ENCODE peak calls at places on chromosome 12, in five cellular contexts. O is right lobe of liver, E is A549, B is H1, S is uterus. R is an unnamed sample.

GRCh38 chr12:6772331-6772695 is at the start of gene LAG3:
- DNase-seq in E (no peak), B (no peak), O (no peak), S (peak; percentile 58), R (no peak)

GRCh38 chr12:65779091-65779642 is 45.1 kb upstream of the HMGA2 start:
- DNase-seq in B (no peak), S (no peak), E (peak; percentile 63), O (no peak), R (no peak)

GRCh38 chr12:78929075-78929418 is 64.5 kb downstream of the SYT1 start:
- DNase-seq in O (no peak), S (no peak), B (no peak), E (peak; percentile 53), R (no peak)

GRCh38 chr12:13864081-13864673 is 117.2 kb downstream of the GRIN2B start:
- DNase-seq in S (peak; percentile 51), B (peak; percentile 50), O (peak; percentile 79), E (peak; percentile 88), R (peak; percentile 79)

GRCh38 chr12:89429539-89429938 is 77.2 kb upstream of the DUSP6 start:
- DNase-seq in O (no peak), E (no peak), B (no peak), S (no peak), R (no peak)

GRCh38 chr12:110533607-110534006 is 31.5 kb downstream of the RAD9B start:
- DNase-seq in O (no peak), E (no peak), B (no peak), S (no peak), R (no peak)

GRCh38 chr12:26736563-26737486 is 96.2 kb downstream of the ITPR2 start:
- DNase-seq in E (no peak), B (no peak), O (peak; percentile 63), S (no peak), R (no peak)

GRCh38 chr12:65602579-65603295 is 221.5 kb upstream of the HMGA2 start:
- DNase-seq in E (peak; percentile 89), S (peak; percentile 59), B (peak; percentile 39), O (peak; percentile 64), R (peak; percentile 76)

GRCh38 chr12:50621435-50622304 is 116.9 kb downstream of the DIP2B start:
- DNase-seq in S (no peak), O (no peak), B (no peak), E (no peak), R (no peak)

GRCh38 chr12:62409068-62409467 is 57.6 kb upstream of the MON2 start:
- DNase-seq in E (no peak), B (no peak), O (no peak), S (no peak), R (no peak)

GRCh38 chr12:3453947-3454675 is 36.9 kb upstream of the PRMT8 start:
- DNase-seq in S (no peak), B (no peak), E (peak; percentile 8), O (no peak), R (no peak)

GRCh38 chr12:75481774-75482173 is 1.2 kb downstream of the GLIPR1 start:
- DNase-seq in E (no peak), B (no peak), S (peak; percentile 22), O (no peak), R (no peak)

GRCh38 chr12:24780969-24781368 is 167.9 kb downstream of the BCAT1 start:
- DNase-seq in S (no peak), B (no peak), E (no peak), O (no peak), R (no peak)

GRCh38 chr12:117036046-117036445 is 63.2 kb downstream of the TESC start:
- DNase-seq in S (no peak), O (no peak), E (no peak), B (no peak), R (peak; percentile 61)

GRCh38 chr12:60172696-60173095 is 576.9 kb downstream of the SLC16A7 start:
- DNase-seq in S (no peak), B (no peak), O (no peak), E (no peak), R (no peak)

GRCh38 chr12:65668981-65669695 is 155.1 kb upstream of the HMGA2 start:
- DNase-seq in E (no peak), B (no peak), O (no peak), S (no peak), R (no peak)

GRCh38 chr12:5587701-5588100 is 155.8 kb downstream of the NTF3 start:
- DNase-seq in E (no peak), O (no peak), S (no peak), B (no peak), R (no peak)

GRCh38 chr12:113474635-113475436 is 3.2 kb upstream of the LHX5 start:
- DNase-seq in E (no peak), O (no peak), B (no peak), S (no peak), R (no peak)

GRCh38 chr12:71194657-71195056 is 36.9 kb upstream of the TSPAN8 start:
- DNase-seq in O (no peak), B (no peak), E (no peak), S (no peak), R (no peak)

GRCh38 chr12:47088021-47088944 is 8.5 kb upstream of the AMIGO2 start:
- DNase-seq in S (no peak), B (no peak), E (peak; percentile 94), O (no peak), R (peak; percentile 84)

GRCh38 chr12:29640589-29641345 is 143.0 kb downstream of the TMTC1 start:
- DNase-seq in B (no peak), O (peak; percentile 79), E (peak; percentile 35), S (peak; percentile 54), R (no peak)
- TF ChIP-seq CTCF in B (no peak), O (peak; percentile 45), E (no peak), S (no peak), R (no peak)

DNA sequence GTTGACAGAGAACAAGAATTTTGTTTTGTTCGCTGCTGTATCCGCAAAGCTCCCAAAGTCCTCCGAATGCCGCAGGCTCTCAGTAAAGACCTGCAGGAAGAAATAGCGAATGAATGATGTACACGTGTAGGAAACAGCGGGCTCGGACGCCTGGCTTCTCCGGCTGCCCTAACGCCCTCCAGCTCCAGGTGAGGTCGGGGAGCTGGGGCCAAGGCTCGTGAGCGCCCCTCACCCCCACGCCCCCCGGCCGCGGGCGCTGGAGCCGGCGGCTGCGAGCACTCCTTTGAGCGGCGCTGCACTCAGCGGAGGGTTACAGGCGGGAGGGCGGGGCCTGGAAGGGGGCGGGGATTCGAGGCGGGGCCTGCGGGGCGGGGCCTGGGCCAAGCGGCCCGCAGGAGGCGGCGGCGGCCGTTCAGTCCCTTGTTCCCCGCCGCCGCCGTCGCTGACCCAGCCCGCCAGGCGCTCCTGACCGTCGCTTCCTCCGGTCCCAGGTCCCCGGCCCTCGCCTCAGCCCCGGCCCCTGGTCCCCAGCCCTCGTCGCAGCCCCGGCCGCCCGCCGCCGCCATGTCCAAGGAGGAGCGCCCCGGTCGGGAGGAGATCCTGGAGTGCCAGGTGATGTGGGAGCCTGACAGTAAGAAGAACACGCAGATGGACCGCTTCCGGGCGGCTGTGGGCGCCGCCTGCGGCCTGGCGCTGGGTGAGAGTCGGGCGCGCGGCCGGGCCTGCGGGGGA is at the start of gene AACS:
- DNase-seq in O (peak; percentile 84), S (peak; percentile 75), E (peak; percentile 80), B (no peak), R (peak; percentile 82)
- TF ChIP-seq POLR2A in O (peak; percentile 64), S (peak; percentile 69), E (peak; percentile 72), B (peak; percentile 62), R (no peak)

DNA sequence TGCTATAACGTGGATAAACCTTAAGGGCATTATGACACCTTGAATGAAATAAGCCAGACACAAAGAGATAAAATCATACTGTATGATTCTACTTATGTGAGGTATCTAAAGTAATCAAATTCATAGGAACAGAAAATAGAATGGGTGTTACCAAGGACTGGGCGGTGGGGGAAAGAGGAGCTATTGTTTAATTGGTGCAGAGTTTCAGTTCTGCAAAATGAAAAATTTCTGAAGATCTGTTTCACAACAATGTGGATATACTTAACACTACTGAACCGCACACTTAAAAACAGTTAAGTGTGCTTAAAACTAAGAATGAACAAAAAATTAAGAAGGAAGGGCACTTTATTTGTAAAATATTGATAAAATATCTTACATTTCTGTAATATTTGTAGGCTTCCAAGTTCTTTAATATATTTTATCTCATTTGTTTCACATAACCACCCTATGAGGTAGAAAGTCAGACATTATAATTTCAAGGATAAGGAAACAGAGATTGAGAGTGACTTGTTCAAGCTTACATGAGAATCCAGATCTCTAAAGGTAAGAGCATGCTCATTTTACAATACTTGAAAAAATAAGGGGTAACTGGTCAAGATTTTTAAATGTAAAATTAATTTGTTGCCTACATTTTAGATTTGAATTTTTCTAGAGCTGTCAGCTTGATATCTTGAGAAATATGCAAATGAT is 14.9 kb downstream of the LTA4H start:
- DNase-seq in B (no peak), O (no peak), E (no peak), S (no peak), R (no peak)
- H3K27ac ChIP-seq in B (no peak overlapping the region), O (no peak overlapping the region), E (no peak overlapping the region), S (no peak overlapping the region), R (no peak overlapping the region)

GRCh38 chr12:49021292-49021915 is 2.8 kb upstream of the PRKAG1 start:
- DNase-seq in E (no peak), S (no peak), B (no peak), O (no peak), R (no peak)

GRCh38 chr12:49019120-49019430 is 499 bp upstream of the PRKAG1 start:
- DNase-seq in E (no peak), S (no peak), O (no peak), B (no peak), R (no peak)

GRCh38 chr12:49018282-49019119 is at the start of gene PRKAG1:
- DNase-seq in B (peak; percentile 96), S (peak; percentile 95), E (peak; percentile 98), O (peak; percentile 94), R (peak; percentile 98)

GRCh38 chr12:49020441-49020840 is 1.9 kb upstream of the PRKAG1 start:
- DNase-seq in E (no peak), B (no peak), O (no peak), S (no peak), R (no peak)

DNA sequence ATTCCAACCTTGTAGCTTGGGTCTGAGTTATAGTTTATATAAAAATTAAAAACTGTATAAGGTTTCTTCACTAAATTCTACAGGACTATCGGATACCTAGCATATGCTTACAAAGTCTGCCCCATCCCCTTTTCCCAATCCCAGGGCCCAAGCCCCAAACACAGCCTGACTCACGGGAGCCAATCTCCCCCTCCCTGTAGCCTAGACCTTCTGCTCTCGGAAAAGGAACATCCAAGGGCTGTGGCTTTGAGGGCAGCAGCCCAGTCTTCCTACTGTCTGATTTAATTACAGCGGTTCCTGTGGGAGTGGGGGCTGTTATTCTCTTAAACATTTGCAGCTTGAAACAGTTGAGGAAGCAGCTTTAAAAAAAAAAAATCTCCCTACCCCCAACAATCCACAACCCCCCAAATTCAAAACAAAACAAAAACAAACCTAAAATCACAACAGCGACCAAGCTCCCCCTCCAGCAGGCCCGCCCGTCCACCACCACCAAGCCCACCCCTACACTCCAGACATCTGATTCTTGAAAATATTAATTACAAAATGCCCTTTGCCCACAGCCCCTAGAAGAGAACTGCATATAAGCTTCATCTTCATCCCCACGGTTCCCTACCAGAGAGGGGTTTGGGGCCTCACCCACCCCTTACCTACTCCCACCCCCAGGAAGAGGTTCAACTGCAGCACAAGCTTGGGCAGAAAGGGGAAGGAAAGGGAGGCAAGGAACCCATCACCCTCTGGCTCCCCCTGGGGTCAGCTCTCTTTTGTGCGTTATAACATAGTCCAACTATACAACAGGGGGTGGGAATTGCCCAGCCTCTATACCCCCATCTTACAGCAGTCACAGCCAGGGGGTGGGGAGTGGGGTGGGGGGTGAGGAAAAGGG is 1.1 kb upstream of the PRKAG1 start:
- DNase-seq in E (peak; percentile 67), O (no peak), S (no peak), B (no peak), R (no peak)
- TF ChIP-seq CTCF in E (peak; percentile 36), O (no peak), S (no peak), B (peak; percentile 60), R (no peak)

R was measured in sigmoid colon.